ENCODE peak calls at places on chromosomes 6 and 20, in ten cellular contexts. W, Q, N, A, Z, J, D, H, F and K are unnamed samples.

GRCh38 chr6:44499609-44500008 is 112.1 kb downstream of the CDC5L start:
- DNase-seq in W (peak), Q (no peak), N (no peak), A (no peak), Z (no peak), J (no peak), D (no peak), H (no peak), F (no peak), K (no peak)

GRCh38 chr6:169213814-169214520 is 39.7 kb downstream of the THBS2 start:
- DNase-seq in W (no peak), Q (no peak), N (peak), A (no peak), Z (no peak), J (no peak), D (no peak), H (no peak), F (no peak), K (no peak)

GRCh38 chr20:18504479-18505060 is 3.2 kb upstream of the SEC23B start:
- DNase-seq in W (peak), Q (no peak), N (peak), A (no peak), Z (no peak), J (no peak), D (peak), H (peak), F (no peak), K (peak)

GRCh38 chr6:21748343-21749063 is 155.0 kb downstream of the SOX4 start:
- DNase-seq in W (no peak), Q (no peak), N (no peak), A (no peak), Z (no peak), J (no peak), D (peak), H (no peak), F (no peak), K (no peak)

GRCh38 chr6:41682497-41682961 is 44.3 kb downstream of the MDFI start:
- DNase-seq in W (no peak), Q (no peak), N (peak), A (no peak), Z (no peak), J (no peak), D (no peak), H (no peak), F (no peak), K (no peak)

GRCh38 chr6:149084761-149085574 is 232.5 kb upstream of the TAB2 start:
- DNase-seq in W (no peak), Q (no peak), N (no peak), A (no peak), Z (no peak), J (no peak), D (no peak), H (no peak), F (no peak), K (no peak)

GRCh38 chr6:3857822-3858221 is 8.6 kb downstream of the FAM50B start:
- DNase-seq in W (no peak), Q (no peak), N (no peak), A (no peak), Z (no peak), J (no peak), D (no peak), H (no peak), F (no peak), K (no peak)

GRCh38 chr6:163958646-163959045 is 544.1 kb downstream of the QKI start:
- DNase-seq in W (no peak), Q (no peak), N (no peak), A (no peak), Z (no peak), J (no peak), D (peak), H (no peak), F (no peak), K (no peak)

GRCh38 chr6:15948930-15949900 is 179.7 kb upstream of the MYLIP start:
- DNase-seq in W (peak), Q (no peak), N (no peak), A (no peak), Z (no peak), J (peak), D (peak), H (no peak), F (no peak), K (no peak)

GRCh38 chr6:167504412-167504961 is 179.6 kb downstream of the TTLL2 start:
- DNase-seq in W (no peak), Q (no peak), N (no peak), A (no peak), Z (no peak), J (no peak), D (no peak), H (no peak), F (no peak), K (no peak)

GRCh38 chr6:5638666-5639065 is 368.1 kb downstream of the NRN1 start:
- DNase-seq in W (no peak), Q (no peak), N (no peak), A (no peak), Z (no peak), J (no peak), D (no peak), H (peak), F (peak), K (peak)

GRCh38 chr6:159540152-159540551 is 152.9 kb downstream of the SOD2 start:
- DNase-seq in W (peak), Q (no peak), N (no peak), A (no peak), Z (no peak), J (peak), D (no peak), H (no peak), F (no peak), K (no peak)

GRCh38 chr6:125722886-125723285 is 26.5 kb upstream of the HEY2 start:
- DNase-seq in W (no peak), Q (no peak), N (no peak), A (no peak), Z (no peak), J (no peak), D (no peak), H (no peak), F (no peak), K (no peak)

GRCh38 chr6:156946370-156946936 is 169.3 kb downstream of the ARID1B start:
- DNase-seq in W (no peak), Q (no peak), N (no peak), A (no peak), Z (no peak), J (no peak), D (no peak), H (no peak), F (no peak), K (no peak)

GRCh38 chr6:20703049-20703448 is 168.8 kb downstream of the CDKAL1 start:
- DNase-seq in W (no peak), Q (no peak), N (no peak), A (no peak), Z (no peak), J (no peak), D (no peak), H (no peak), F (no peak), K (no peak)

GRCh38 chr6:54717849-54718455 is 128.6 kb upstream of the FAM83B start:
- DNase-seq in W (peak), Q (no peak), N (no peak), A (peak), Z (peak), J (peak), D (peak), H (peak), F (peak), K (peak)

GRCh38 chr20:48404598-48404997 is 423.2 kb downstream of the PREX1 start:
- DNase-seq in W (no peak), Q (no peak), N (no peak), A (no peak), Z (no peak), J (no peak), D (no peak), H (no peak), F (no peak), K (no peak)

GRCh38 chr6:169527306-169527705 is 174.5 kb downstream of the WDR27 start:
- DNase-seq in W (no peak), Q (no peak), N (no peak), A (no peak), Z (no peak), J (no peak), D (no peak), H (no peak), F (no peak), K (no peak)

GRCh38 chr6:5025911-5026819 is 22.3 kb upstream of the RPP40 start:
- DNase-seq in W (peak), Q (no peak), N (peak), A (no peak), Z (no peak), J (peak), D (peak), H (peak), F (peak), K (peak)

GRCh38 chr6:106163966-106164877 is 78.1 kb downstream of the PRDM1 start:
- DNase-seq in W (no peak), Q (peak), N (no peak), A (no peak), Z (peak), J (no peak), D (peak), H (peak), F (no peak), K (no peak)

GRCh38 chr20:32289661-32290431 is 12.4 kb downstream of the KIF3B start:
- DNase-seq in W (no peak), Q (no peak), N (no peak), A (no peak), Z (no peak), J (no peak), D (no peak), H (no peak), F (no peak), K (no peak)

GRCh38 chr20:34017610-34018009 is 23.9 kb downstream of the RALY start:
- DNase-seq in W (no peak), Q (no peak), N (no peak), A (no peak), Z (no peak), J (no peak), D (peak), H (no peak), F (no peak), K (no peak)

GRCh38 chr6:56764081-56764566 is 121.4 kb upstream of the DST start:
- DNase-seq in W (peak), Q (no peak), N (no peak), A (no peak), Z (no peak), J (no peak), D (peak), H (no peak), F (peak), K (peak)

GRCh38 chr20:35271904-35272303 is 6.0 kb downstream of the MMP24OS start:
- DNase-seq in W (no peak), Q (no peak), N (no peak), A (no peak), Z (no peak), J (no peak), D (peak), H (no peak), F (no peak), K (no peak)